ENCODE peak calls at places on chromosome 12, in four cellular contexts. M is fibroblast of lung, I is PC-3, J is astrocyte. E is an unnamed sample.

GRCh38 chr12:15336772-15337553 is 14.7 kb downstream of the PTPRO start:
- DNase-seq in M (peak), I (peak), J (peak), E (peak)

GRCh38 chr12:66115083-66115600 is 15.4 kb downstream of the LLPH start:
- DNase-seq in M (no peak), J (no peak), I (no peak), E (no peak)

GRCh38 chr12:50111417-50111692 is 681 bp upstream of the COX14 start:
- DNase-seq in J (peak), M (no peak), I (no peak), E (no peak)

GRCh38 chr12:93148412-93148811 is 219.3 kb upstream of the EEA1 start:
- DNase-seq in J (no peak), I (no peak), M (no peak), E (no peak)

GRCh38 chr12:52832451-52832850 is 1.7 kb downstream of the KRT79 start:
- DNase-seq in M (no peak), J (no peak), I (no peak), E (no peak)

GRCh38 chr12:47214001-47214619 is 134.4 kb upstream of the AMIGO2 start:
- DNase-seq in I (no peak), M (no peak), J (no peak), E (no peak)

GRCh38 chr12:60072911-60073310 is 477.1 kb downstream of the SLC16A7 start:
- DNase-seq in I (peak), J (peak), M (peak), E (no peak)

GRCh38 chr12:86261142-86261541 is 5.0 kb upstream of the MGAT4C start:
- DNase-seq in I (peak), M (peak), J (peak), E (peak)

GRCh38 chr12:80268924-80269749 is 169.8 kb downstream of the OTOGL start:
- DNase-seq in M (peak), J (peak), I (peak), E (peak)

GRCh38 chr12:39272934-39273770 is 169.8 kb downstream of the KIF21A start:
- DNase-seq in I (peak), M (peak), J (peak), E (peak)

GRCh38 chr12:120095356-120096135 is 21.0 kb downstream of the RAB35 start:
- DNase-seq in I (no peak), J (no peak), M (no peak), E (no peak)

GRCh38 chr12:74889563-74890236 is 319.9 kb downstream of the KCNC2 start:
- DNase-seq in J (peak), M (peak), I (peak), E (peak)

GRCh38 chr12:77788231-77789168 is 42.2 kb upstream of the NAV3 start:
- DNase-seq in I (no peak), J (no peak), M (no peak), E (no peak)
- H2AFZ ChIP-seq in I (no peak), J (no peak), M (no peak), E (no peak)

GRCh38 chr12:124917841-124918621 is 3.6 kb upstream of the UBC start:
- DNase-seq in M (peak), J (no peak), I (peak), E (peak)
- H3K9ac ChIP-seq in M (peak), J (peak), I (peak), E (peak)

GRCh38 chr12:131896080-131896810 is 1.8 kb downstream of the ULK1 start:
- DNase-seq in M (peak), I (peak), J (peak), E (peak)
- H2AFZ ChIP-seq in M (peak), I (peak), J (peak), E (peak)

GRCh38 chr12:6632026-6632978 is 3.5 kb downstream of the LPAR5 start:
- DNase-seq in J (no peak), M (no peak), I (no peak), E (no peak)
- H3K9ac ChIP-seq in J (no peak), M (no peak), I (no peak), E (no peak)

GRCh38 chr12:114784526-114784925 is 100.6 kb upstream of the TBX3 start:
- DNase-seq in I (no peak), J (no peak), M (no peak), E (no peak)

GRCh38 chr12:114790276-114790675 is 106.3 kb upstream of the TBX3 start:
- DNase-seq in I (no peak), J (no peak), M (no peak), E (no peak)

GRCh38 chr12:114794049-114794558 is 110.1 kb upstream of the TBX3 start:
- DNase-seq in I (no peak), M (no peak), J (no peak), E (no peak)

GRCh38 chr12:114789821-114790220 is 105.8 kb upstream of the TBX3 start:
- DNase-seq in M (no peak), J (no peak), I (no peak), E (no peak)

DNA sequence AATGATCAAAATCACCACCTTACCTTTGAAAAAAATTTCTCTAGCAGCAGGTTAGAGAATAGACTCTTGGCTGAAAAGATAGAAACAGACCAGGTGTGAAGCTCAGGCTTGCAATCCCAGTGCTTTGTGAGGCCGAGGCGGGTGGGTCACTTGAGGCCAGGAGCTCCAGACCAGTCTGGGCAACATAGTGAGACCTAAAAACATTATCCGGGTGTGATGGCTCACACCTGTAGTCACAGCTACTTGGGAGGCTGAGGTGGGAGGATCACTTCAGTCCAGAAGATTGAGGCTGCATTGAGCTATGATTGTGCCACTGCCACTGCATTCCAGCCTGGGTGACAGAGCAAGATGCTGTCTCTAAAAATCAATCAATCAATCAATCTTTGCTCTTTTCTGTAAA is 105.3 kb upstream of the TBX3 start:
- DNase-seq in I (no peak), M (no peak), J (no peak), E (no peak)
- H2AFZ ChIP-seq in I (no peak), M (no peak), J (no peak), E (no peak)